ENCODE peak calls at places on chromosomes 7 and 10, in four cellular contexts. One of them, this sample, is unnamed.
A peak's percentile ranks its signal among the peaks of the same experiment; 100 is the strongest.

GRCh38 chr7:115678049-115678982 is 352.2 kb downstream of the TFEC start:
- DNase-seq in astrocyte of the cerebellum: peak; percentile 32
- DNase-seq in tibial artery: no peak
- DNase-seq in PC-9: no peak
- DNase-seq in this sample: no peak

GRCh38 chr7:71976670-71977069 is 435.5 kb downstream of the CALN1 start:
- DNase-seq in tibial artery: no peak
- DNase-seq in PC-9: no peak
- DNase-seq in astrocyte of the cerebellum: no peak
- DNase-seq in this sample: no peak

GRCh38 chr7:106617860-106618259 is 43.1 kb downstream of the CCDC71L start:
- DNase-seq in PC-9: no peak
- DNase-seq in tibial artery: no peak
- DNase-seq in astrocyte of the cerebellum: no peak
- DNase-seq in this sample: no peak

GRCh38 chr7:103048833-103049232 is 25.8 kb downstream of the FBXL13 start:
- DNase-seq in astrocyte of the cerebellum: no peak
- DNase-seq in PC-9: no peak
- DNase-seq in tibial artery: no peak
- DNase-seq in this sample: no peak

GRCh38 chr10:91307489-91307888 is 87.0 kb downstream of the PCGF5 start:
- DNase-seq in tibial artery: no peak
- DNase-seq in PC-9: no peak
- DNase-seq in astrocyte of the cerebellum: no peak
- DNase-seq in this sample: no peak

GRCh38 chr7:130273081-130273699 is 6.5 kb downstream of the CPA2 start:
- DNase-seq in PC-9: no peak
- DNase-seq in tibial artery: no peak
- DNase-seq in astrocyte of the cerebellum: no peak
- DNase-seq in this sample: peak; percentile 72

GRCh38 chr10:121325490-121326231 is 272.6 kb downstream of the FGFR2 start:
- DNase-seq in tibial artery: no peak
- DNase-seq in astrocyte of the cerebellum: no peak
- DNase-seq in PC-9: peak; percentile 48
- DNase-seq in this sample: no peak

GRCh38 chr10:106795619-106796018 is 368.9 kb downstream of the SORCS1 start:
- DNase-seq in tibial artery: no peak
- DNase-seq in PC-9: no peak
- DNase-seq in astrocyte of the cerebellum: no peak
- DNase-seq in this sample: peak; percentile 34

GRCh38 chr10:122422266-122422980 is 32.0 kb upstream of the ARMS2 start:
- DNase-seq in tibial artery: no peak
- DNase-seq in PC-9: no peak
- DNase-seq in astrocyte of the cerebellum: no peak
- DNase-seq in this sample: no peak

GRCh38 chr7:96241834-96242233 is 80.1 kb downstream of the SLC25A13 start:
- DNase-seq in tibial artery: no peak
- DNase-seq in astrocyte of the cerebellum: peak; percentile 54
- DNase-seq in PC-9: no peak
- DNase-seq in this sample: no peak

GRCh38 chr10:108393111-108393510 is 1228.6 kb upstream of the SORCS1 start:
- DNase-seq in astrocyte of the cerebellum: no peak
- DNase-seq in PC-9: no peak
- DNase-seq in tibial artery: no peak
- DNase-seq in this sample: no peak

GRCh38 chr7:155864991-155865690 is 52.9 kb upstream of the SHH start:
- DNase-seq in tibial artery: peak; percentile 27
- DNase-seq in PC-9: no peak
- DNase-seq in astrocyte of the cerebellum: no peak
- DNase-seq in this sample: peak; percentile 9

GRCh38 chr7:104922187-104923009 is 91.6 kb upstream of the KMT2E start:
- DNase-seq in PC-9: no peak
- DNase-seq in tibial artery: no peak
- DNase-seq in astrocyte of the cerebellum: no peak
- DNase-seq in this sample: no peak

GRCh38 chr10:69794673-69795072 is 7.0 kb upstream of the COL13A1 start:
- DNase-seq in PC-9: no peak
- DNase-seq in astrocyte of the cerebellum: no peak
- DNase-seq in tibial artery: no peak
- DNase-seq in this sample: no peak

GRCh38 chr10:119131512-119132240 is 27.8 kb downstream of the DENND10 start:
- DNase-seq in astrocyte of the cerebellum: no peak
- DNase-seq in PC-9: no peak
- DNase-seq in tibial artery: no peak
- DNase-seq in this sample: no peak

GRCh38 chr7:111650456-111650999 is 88.2 kb upstream of the IMMP2L start:
- DNase-seq in tibial artery: no peak
- DNase-seq in astrocyte of the cerebellum: no peak
- DNase-seq in PC-9: no peak
- DNase-seq in this sample: no peak

GRCh38 chr10:42952931-42953683 is 123.8 kb upstream of the RET start:
- DNase-seq in astrocyte of the cerebellum: no peak
- DNase-seq in tibial artery: peak; percentile 29
- DNase-seq in PC-9: no peak
- DNase-seq in this sample: peak; percentile 29

GRCh38 chr7:151575471-151575870 is 55.8 kb upstream of the RHEB start:
- DNase-seq in PC-9: no peak
- DNase-seq in tibial artery: no peak
- DNase-seq in astrocyte of the cerebellum: no peak
- DNase-seq in this sample: no peak

GRCh38 chr10:36676321-36677169 is 448.9 kb upstream of the ANKRD30A start:
- DNase-seq in astrocyte of the cerebellum: no peak
- DNase-seq in tibial artery: no peak
- DNase-seq in PC-9: no peak
- DNase-seq in this sample: no peak

GRCh38 chr7:24392774-24393173 is 108.8 kb downstream of the NPY start:
- DNase-seq in PC-9: no peak
- DNase-seq in astrocyte of the cerebellum: no peak
- DNase-seq in tibial artery: no peak
- DNase-seq in this sample: no peak

GRCh38 chr10:121317374-121317773 is 280.9 kb downstream of the FGFR2 start:
- DNase-seq in tibial artery: no peak
- DNase-seq in PC-9: no peak
- DNase-seq in astrocyte of the cerebellum: no peak
- DNase-seq in this sample: no peak

GRCh38 chr10:36148207-36148606 is 506.1 kb upstream of the FZD8 start:
- DNase-seq in tibial artery: no peak
- DNase-seq in astrocyte of the cerebellum: no peak
- DNase-seq in PC-9: no peak
- DNase-seq in this sample: no peak

GRCh38 chr10:91185239-91185875 is 35.1 kb upstream of the PCGF5 start:
- DNase-seq in tibial artery: no peak
- DNase-seq in astrocyte of the cerebellum: no peak
- DNase-seq in PC-9: no peak
- DNase-seq in this sample: no peak

GRCh38 chr7:561631-562393 is 42.2 kb upstream of the PDGFA start:
- DNase-seq in astrocyte of the cerebellum: no peak
- DNase-seq in tibial artery: no peak
- DNase-seq in PC-9: no peak
- DNase-seq in this sample: no peak

GRCh38 chr7:131859162-131859821 is 302.9 kb upstream of the PODXL start:
- DNase-seq in astrocyte of the cerebellum: peak; percentile 56
- DNase-seq in PC-9: peak; percentile 34
- DNase-seq in tibial artery: peak; percentile 69
- DNase-seq in this sample: no peak

GRCh38 chr10:129365767-129366400 is 101.2 kb upstream of the MGMT start:
- DNase-seq in astrocyte of the cerebellum: no peak
- DNase-seq in tibial artery: no peak
- DNase-seq in PC-9: no peak
- DNase-seq in this sample: no peak

GRCh38 chr10:102254426-102254825 is 9.1 kb downstream of the GBF1 start:
- DNase-seq in tibial artery: no peak
- DNase-seq in astrocyte of the cerebellum: no peak
- DNase-seq in PC-9: no peak
- DNase-seq in this sample: no peak

GRCh38 chr7:133753513-133753912 is 373.6 kb upstream of the LRGUK start:
- DNase-seq in tibial artery: no peak
- DNase-seq in PC-9: peak; percentile 66
- DNase-seq in astrocyte of the cerebellum: no peak
- DNase-seq in this sample: no peak

GRCh38 chr7:4694653-4695335 is 12.7 kb downstream of the FOXK1 start:
- DNase-seq in PC-9: no peak
- DNase-seq in tibial artery: peak; percentile 93
- DNase-seq in astrocyte of the cerebellum: peak; percentile 69
- DNase-seq in this sample: no peak

GRCh38 chr10:30351502-30351901 is 2.4 kb upstream of the MTPAP start:
- DNase-seq in tibial artery: no peak
- DNase-seq in PC-9: no peak
- DNase-seq in astrocyte of the cerebellum: no peak
- DNase-seq in this sample: no peak

GRCh38 chr10:9096288-9096687 is 1041.8 kb downstream of the GATA3 start:
- DNase-seq in tibial artery: no peak
- DNase-seq in astrocyte of the cerebellum: no peak
- DNase-seq in PC-9: no peak
- DNase-seq in this sample: no peak

GRCh38 chr10:11804336-11804735 is 18.8 kb upstream of the PROSER2 start:
- DNase-seq in PC-9: no peak
- DNase-seq in tibial artery: no peak
- DNase-seq in astrocyte of the cerebellum: no peak
- DNase-seq in this sample: no peak
- TF ChIP-seq CTCF in PC-9: no peak
- TF ChIP-seq CTCF in tibial artery: no peak
- TF ChIP-seq CTCF in astrocyte of the cerebellum: no peak
- TF ChIP-seq CTCF in this sample: no peak

GRCh38 chr7:98646465-98646864 is 29.4 kb downstream of the NPTX2 start:
- DNase-seq in astrocyte of the cerebellum: no peak
- DNase-seq in PC-9: no peak
- DNase-seq in tibial artery: no peak
- DNase-seq in this sample: no peak
- TF ChIP-seq CTCF in astrocyte of the cerebellum: no peak
- TF ChIP-seq CTCF in PC-9: no peak
- TF ChIP-seq CTCF in tibial artery: no peak
- TF ChIP-seq CTCF in this sample: no peak

DNA sequence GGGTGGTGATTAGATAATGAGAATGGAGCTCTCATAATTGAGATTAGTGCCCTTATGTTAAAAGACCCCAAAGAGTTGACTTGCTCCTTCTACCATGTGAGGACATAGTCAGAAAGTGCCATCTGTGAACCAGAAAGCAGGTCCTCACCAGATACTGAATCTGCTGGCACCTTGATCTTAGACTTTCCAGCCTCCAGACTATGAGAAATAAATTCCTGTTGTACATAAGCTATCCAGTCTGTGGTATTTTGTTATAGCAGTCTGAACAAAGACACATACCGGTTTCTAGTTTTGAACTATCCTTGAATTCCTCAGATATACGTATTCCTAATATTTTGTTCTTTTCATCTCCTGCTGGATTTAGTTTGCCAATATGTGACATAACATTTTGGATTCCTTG is 228.1 kb downstream of the FZD1 start:
- DNase-seq in PC-9: no peak
- DNase-seq in astrocyte of the cerebellum: no peak
- DNase-seq in tibial artery: no peak
- DNase-seq in this sample: no peak
- TF ChIP-seq CTCF in PC-9: no peak
- TF ChIP-seq CTCF in astrocyte of the cerebellum: no peak
- TF ChIP-seq CTCF in tibial artery: no peak
- TF ChIP-seq CTCF in this sample: no peak

GRCh38 chr7:81155654-81156373 is 237.0 kb upstream of the SEMA3C start:
- DNase-seq in PC-9: no peak
- DNase-seq in tibial artery: no peak
- DNase-seq in astrocyte of the cerebellum: no peak
- DNase-seq in this sample: no peak
- TF ChIP-seq CTCF in PC-9: no peak
- TF ChIP-seq CTCF in tibial artery: no peak
- TF ChIP-seq CTCF in astrocyte of the cerebellum: no peak
- TF ChIP-seq CTCF in this sample: no peak

DNA sequence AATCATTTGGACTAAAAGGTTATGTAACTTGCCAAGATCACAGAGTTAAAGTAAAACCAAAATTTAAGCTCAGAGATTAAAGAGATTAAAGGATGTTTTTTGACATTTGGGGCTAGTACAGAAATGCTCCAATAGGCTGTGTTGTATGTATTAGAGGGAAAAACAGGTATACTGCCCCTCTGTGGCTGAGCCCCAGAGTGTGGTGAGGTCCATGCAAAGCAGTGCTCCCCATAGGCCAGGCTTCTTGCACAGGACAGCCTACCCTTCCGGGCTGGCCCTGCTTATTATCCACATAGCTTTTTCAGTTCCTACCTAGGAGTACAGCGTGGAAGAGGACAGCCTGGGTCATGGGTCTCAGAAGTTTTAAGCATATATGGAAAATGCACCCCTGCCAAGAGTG is 322.9 kb downstream of the POM121L12 start:
- DNase-seq in tibial artery: no peak
- DNase-seq in PC-9: no peak
- DNase-seq in astrocyte of the cerebellum: no peak
- DNase-seq in this sample: no peak
- TF ChIP-seq CTCF in tibial artery: no peak
- TF ChIP-seq CTCF in PC-9: no peak
- TF ChIP-seq CTCF in astrocyte of the cerebellum: no peak
- TF ChIP-seq CTCF in this sample: no peak